ENCODE peak calls at places on chromosomes 5 and 9, in four cellular contexts. One of them, this sample, is unnamed.

GRCh38 chr9:127316586-127317383 is 52.2 kb downstream of the GARNL3 start:
- DNase-seq in GM12878: no peak
- DNase-seq in HepG2: no peak
- DNase-seq in H1: no peak
- DNase-seq in this sample: no peak

GRCh38 chr9:121720992-121721350 is 69.5 kb downstream of the DAB2IP start:
- DNase-seq in GM12878: no peak
- DNase-seq in HepG2: no peak
- DNase-seq in H1: no peak
- DNase-seq in this sample: no peak

GRCh38 chr5:164818440-164818839 is 1313.0 kb downstream of the MAT2B start:
- DNase-seq in GM12878: no peak
- DNase-seq in HepG2: no peak
- DNase-seq in H1: no peak
- DNase-seq in this sample: no peak

GRCh38 chr9:137372693-137373610 is 50.0 kb downstream of the EXD3 start:
- DNase-seq in GM12878: no peak
- DNase-seq in HepG2: no peak
- DNase-seq in H1: no peak
- DNase-seq in this sample: no peak

GRCh38 chr9:131500939-131501541 is 1.7 kb upstream of the POMT1 start:
- DNase-seq in GM12878: no peak
- DNase-seq in HepG2: no peak
- DNase-seq in H1: no peak
- DNase-seq in this sample: no peak

GRCh38 chr5:63145167-63145566 is 566.5 kb downstream of the LRRC70 start:
- DNase-seq in GM12878: no peak
- DNase-seq in HepG2: no peak
- DNase-seq in H1: no peak
- DNase-seq in this sample: no peak

GRCh38 chr9:101586651-101587050 is 8.1 kb downstream of the PPP3R2 start:
- DNase-seq in GM12878: no peak
- DNase-seq in HepG2: peak
- DNase-seq in H1: no peak
- DNase-seq in this sample: no peak

GRCh38 chr5:27472875-27473274 is 434.5 kb upstream of the CDH9 start:
- DNase-seq in GM12878: no peak
- DNase-seq in HepG2: peak
- DNase-seq in H1: no peak
- DNase-seq in this sample: peak

GRCh38 chr5:179696605-179697004 is 2.2 kb upstream of the CANX start:
- DNase-seq in GM12878: no peak
- DNase-seq in HepG2: no peak
- DNase-seq in H1: no peak
- DNase-seq in this sample: no peak

GRCh38 chr5:158897444-158898160 is 202.1 kb downstream of the EBF1 start:
- DNase-seq in GM12878: no peak
- DNase-seq in HepG2: no peak
- DNase-seq in H1: no peak
- DNase-seq in this sample: no peak

GRCh38 chr9:35686222-35687203 is 3.2 kb downstream of the TPM2 start:
- DNase-seq in GM12878: no peak
- DNase-seq in HepG2: no peak
- DNase-seq in H1: no peak
- DNase-seq in this sample: no peak

GRCh38 chr5:150085950-150086715 is at the start of gene CSF1R:
- DNase-seq in GM12878: no peak
- DNase-seq in HepG2: no peak
- DNase-seq in H1: no peak
- DNase-seq in this sample: no peak

DNA sequence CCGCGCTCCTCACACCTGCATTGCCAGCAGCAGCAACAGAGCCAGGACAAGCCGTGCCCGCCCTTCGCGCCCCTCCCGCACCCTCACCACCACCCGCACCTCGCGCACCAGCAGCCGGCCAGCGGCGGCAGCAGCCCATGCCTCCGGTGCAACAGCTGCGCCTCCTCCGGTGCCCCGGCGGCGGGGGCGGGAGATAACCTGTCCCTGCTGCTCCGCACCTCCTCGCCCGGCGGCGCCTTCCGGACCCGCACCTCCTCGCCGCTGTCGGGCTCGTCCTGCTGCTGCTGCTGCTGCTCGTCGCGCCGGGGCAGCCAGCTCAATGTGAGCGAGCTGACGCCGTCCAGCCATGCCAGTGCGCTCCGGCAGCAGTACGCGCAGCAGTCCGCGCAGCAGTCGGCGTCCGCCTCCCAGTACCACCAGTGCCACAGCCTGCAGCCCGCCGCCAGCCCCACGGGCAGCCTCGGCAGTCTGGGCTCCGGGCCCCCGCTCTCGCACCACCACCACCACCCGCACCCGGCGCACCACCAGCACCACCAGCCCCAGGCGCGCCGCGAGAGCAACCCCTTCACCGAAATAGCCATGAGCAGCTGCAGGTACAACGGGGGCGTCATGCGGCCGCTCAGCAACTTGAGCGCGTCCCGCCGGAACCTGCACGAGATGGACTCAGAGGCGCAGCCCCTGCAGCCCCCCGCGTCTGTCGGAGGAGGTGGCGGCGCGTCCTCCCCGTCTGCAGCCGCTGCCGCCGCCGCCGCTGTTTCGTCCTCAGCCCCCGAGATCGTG is 517 bp downstream of the KCNN2 start:
- DNase-seq in GM12878: no peak
- DNase-seq in HepG2: no peak
- DNase-seq in H1: no peak
- DNase-seq in this sample: no peak
- TF ChIP-seq CREB1 in GM12878: no peak
- TF ChIP-seq CREB1 in HepG2: no peak
- TF ChIP-seq CREB1 in H1: no peak
- TF ChIP-seq CREB1 in this sample: no peak

GRCh38 chr9:34634551-34634945 is 3.0 kb downstream of the SIGMAR1 start:
- DNase-seq in GM12878: no peak
- DNase-seq in HepG2: no peak
- DNase-seq in H1: no peak
- DNase-seq in this sample: no peak
- TF ChIP-seq JUND in GM12878: no peak
- TF ChIP-seq JUND in HepG2: no peak
- TF ChIP-seq JUND in H1: no peak
- TF ChIP-seq JUND in this sample: no peak

DNA sequence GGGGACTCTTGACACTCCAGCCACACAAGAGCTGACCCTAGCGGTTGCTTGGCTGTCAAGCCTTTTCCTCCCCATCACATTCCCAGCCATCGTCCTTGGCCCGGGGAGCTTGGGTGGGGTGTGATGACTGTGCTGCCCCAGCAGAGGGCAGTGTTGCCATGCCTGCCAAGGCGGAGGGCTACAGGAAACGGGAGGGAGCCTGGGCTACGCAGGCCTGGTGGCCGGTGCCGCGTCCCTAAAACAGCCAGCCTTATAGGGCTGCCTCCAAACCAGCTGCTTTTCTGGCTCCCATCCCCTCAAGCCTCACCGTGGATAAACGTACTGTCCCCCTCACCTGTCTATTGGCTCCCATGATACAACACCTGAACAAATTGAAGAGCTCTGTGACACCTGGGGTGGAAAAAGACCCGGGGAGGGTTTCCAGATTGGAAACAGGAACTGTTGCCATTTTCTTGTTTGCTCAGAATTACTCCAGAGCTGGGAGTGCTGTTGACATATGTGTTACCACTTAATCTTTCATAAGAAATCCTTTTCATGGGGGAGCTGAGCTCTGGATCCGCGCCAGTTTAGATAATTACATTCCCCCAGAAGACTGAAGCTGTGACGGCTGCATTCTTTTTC is 72.8 kb upstream of the ASTN2 start:
- DNase-seq in GM12878: peak
- DNase-seq in HepG2: peak
- DNase-seq in H1: peak
- DNase-seq in this sample: peak
- TF ChIP-seq SIN3A in GM12878: no peak
- TF ChIP-seq SIN3A in HepG2: no peak
- TF ChIP-seq SIN3A in H1: no peak
- TF ChIP-seq SIN3A in this sample: no peak

GRCh38 chr5:68557162-68557936 is 341.8 kb downstream of the PIK3R1 start:
- DNase-seq in GM12878: no peak
- DNase-seq in HepG2: no peak
- DNase-seq in H1: no peak
- DNase-seq in this sample: no peak

GRCh38 chr5:68554566-68555279 is 339.2 kb downstream of the PIK3R1 start:
- DNase-seq in GM12878: no peak
- DNase-seq in HepG2: no peak
- DNase-seq in H1: no peak
- DNase-seq in this sample: peak

DNA sequence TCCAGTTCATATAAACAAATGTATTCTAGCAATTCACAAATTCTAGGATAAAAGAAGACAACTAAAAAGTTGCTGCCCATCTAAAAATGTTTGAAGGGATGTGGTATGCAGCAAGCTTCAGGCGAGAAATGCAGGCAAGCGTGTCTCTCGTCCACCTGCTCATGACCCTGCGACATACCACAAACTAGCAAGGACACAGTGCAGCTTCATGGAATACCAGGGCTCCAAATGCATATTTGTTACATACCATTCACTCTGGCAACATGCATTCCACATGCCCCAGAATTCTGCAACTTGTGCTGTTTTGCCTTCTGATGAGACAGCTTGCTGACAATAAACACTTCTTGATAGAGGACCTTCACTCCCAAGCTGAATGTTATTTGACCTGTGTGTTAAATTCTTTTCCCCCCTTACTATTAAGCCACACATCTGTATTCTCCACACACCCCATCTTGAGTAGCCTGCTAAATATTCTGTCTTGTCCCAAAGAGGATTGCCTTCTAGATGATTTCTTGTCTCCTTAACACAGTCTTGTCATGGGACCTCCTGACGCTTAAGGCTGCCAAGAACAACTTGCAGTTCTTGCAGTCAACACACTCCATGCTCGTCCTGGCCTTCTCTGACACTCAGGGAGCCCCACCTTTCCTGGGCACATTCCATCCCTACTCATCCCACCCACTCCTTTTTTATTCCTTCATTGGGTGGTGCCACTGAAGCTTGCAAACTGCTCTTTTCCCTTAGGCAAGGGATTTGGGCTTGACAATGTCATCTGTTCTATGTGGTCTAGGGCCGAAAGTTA is 340.5 kb downstream of the PIK3R1 start:
- DNase-seq in GM12878: no peak
- DNase-seq in HepG2: no peak
- DNase-seq in H1: no peak
- DNase-seq in this sample: no peak
- TF ChIP-seq CREB1 in GM12878: no peak
- TF ChIP-seq CREB1 in HepG2: no peak
- TF ChIP-seq CREB1 in H1: no peak
- TF ChIP-seq CREB1 in this sample: no peak

DNA sequence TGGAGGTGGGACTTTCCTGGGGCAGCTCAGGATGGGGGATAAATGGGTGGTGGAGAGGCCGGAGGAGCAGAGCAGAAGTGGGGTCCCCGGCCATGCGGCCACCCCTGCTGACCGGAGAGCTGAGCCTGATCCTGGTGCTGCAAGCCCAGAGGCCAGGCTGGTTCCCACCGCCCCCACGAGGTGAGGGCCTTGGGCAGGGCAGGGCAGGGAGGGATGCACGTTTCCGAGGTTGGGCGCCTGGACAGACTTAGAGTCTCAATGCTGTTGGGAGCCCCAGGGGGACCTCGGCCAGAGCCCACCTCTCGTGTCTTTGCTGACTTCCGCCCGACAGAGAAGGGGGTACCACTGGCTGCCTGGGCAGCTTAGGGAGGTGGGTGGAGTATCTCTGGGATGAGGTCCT is 5.5 kb downstream of the OBP2A start:
- DNase-seq in GM12878: no peak
- DNase-seq in HepG2: no peak
- DNase-seq in H1: no peak
- DNase-seq in this sample: no peak
- TF ChIP-seq JUND in GM12878: no peak
- TF ChIP-seq JUND in HepG2: no peak
- TF ChIP-seq JUND in H1: no peak
- TF ChIP-seq JUND in this sample: no peak